ENCODE peak calls at places on chromosomes 16 and 17, in eight cellular contexts. W is Peyer's patch, M is H1, L is heart left ventricle, Y is stomach, F is endothelial cell of umbilical vein, G is body of pancreas, E is breast epithelium. N is an unnamed sample. For H3K4me1, the result is how much of the 10 kb centered on the place peaks cover.

GRCh38 chr17:45363498-45363897 is 46.7 kb upstream of the MAP3K14 start:
- DNase-seq in W (no peak), M (no peak), L (no peak), Y (no peak), F (no peak), G (no peak), E (peak), N (no peak)

GRCh38 chr16:68985855-68986254 is 119.6 kb upstream of the HAS3 start:
- DNase-seq in W (no peak), M (no peak), L (no peak), Y (no peak), F (no peak), G (no peak), E (no peak), N (no peak)

GRCh38 chr17:50111687-50112655 is 16.8 kb downstream of the PDK2 start:
- DNase-seq in W (peak), M (peak), L (peak), Y (peak), F (no peak), G (peak), E (no peak), N (no peak)

GRCh38 chr17:2111691-2112090 is 56.8 kb downstream of the HIC1 start:
- DNase-seq in W (no peak), M (no peak), L (no peak), Y (peak), F (no peak), G (no peak), E (no peak), N (peak)

GRCh38 chr17:74373838-74374606 is 6.7 kb downstream of the GPR142 start:
- DNase-seq in W (peak), M (no peak), L (no peak), Y (peak), F (no peak), G (peak), E (no peak), N (no peak)

GRCh38 chr16:53502331-53503269 is at the start of gene AKTIP:
- DNase-seq in W (peak), M (peak), L (peak), Y (peak), F (peak), G (peak), E (peak), N (peak)

GRCh38 chr16:65463652-65464260 is 341.9 kb upstream of the CDH11 start:
- DNase-seq in W (no peak), M (no peak), L (no peak), Y (no peak), F (no peak), G (no peak), E (no peak), N (no peak)

GRCh38 chr17:62614142-62614541 is 13.3 kb upstream of the MRC2 start:
- DNase-seq in W (no peak), M (no peak), L (no peak), Y (no peak), F (no peak), G (no peak), E (no peak), N (no peak)

GRCh38 chr17:19739241-19740201 is 8.6 kb downstream of the ALDH3A1 start:
- DNase-seq in W (no peak), M (no peak), L (no peak), Y (no peak), F (no peak), G (no peak), E (no peak), N (no peak)

GRCh38 chr17:34675605-34676004 is 96.2 kb downstream of the TMEM132E start:
- DNase-seq in W (no peak), M (no peak), L (no peak), Y (no peak), F (no peak), G (no peak), E (no peak), N (no peak)

GRCh38 chr16:57757326-57757786 is 21.8 kb downstream of the KATNB1 start:
- DNase-seq in W (peak), M (peak), L (peak), Y (peak), F (peak), G (peak), E (peak), N (peak)

GRCh38 chr17:77821114-77821513 is 137.4 kb upstream of the TNRC6C start:
- DNase-seq in W (peak), M (no peak), L (no peak), Y (no peak), F (no peak), G (no peak), E (no peak), N (no peak)

GRCh38 chr17:17109896-17110295 is 67.6 kb downstream of the MPRIP start:
- DNase-seq in W (peak), M (no peak), L (no peak), Y (peak), F (no peak), G (no peak), E (no peak), N (no peak)

GRCh38 chr16:89658221-89658879 is 714 bp downstream of the SPATA33 start:
- DNase-seq in W (no peak), M (no peak), L (no peak), Y (peak), F (no peak), G (no peak), E (no peak), N (no peak)

DNA sequence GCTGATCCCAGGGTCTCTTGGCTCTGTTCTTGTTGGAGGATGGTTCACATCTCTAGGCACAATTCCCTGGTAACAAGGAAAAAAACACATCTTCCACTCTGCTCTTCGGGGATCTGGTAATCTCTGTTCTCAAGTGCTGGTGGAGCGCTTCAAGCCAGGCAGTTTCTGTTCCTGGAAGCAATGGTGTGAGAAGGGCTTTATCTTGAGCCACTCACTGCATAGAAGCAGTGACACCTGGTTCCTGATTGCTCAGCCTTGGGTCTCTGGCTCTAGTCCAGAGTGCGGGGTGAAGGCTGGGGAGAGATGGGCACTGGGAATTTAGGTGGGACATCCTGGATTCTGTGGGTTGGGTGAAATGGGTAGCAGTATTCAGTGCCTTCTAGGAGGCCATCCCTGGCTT is 14.1 kb downstream of the AKAP1 start:
- DNase-seq in W (no peak), M (no peak), L (no peak), Y (no peak), F (no peak), G (no peak), E (no peak), N (no peak)
- H3K4me1 ChIP-seq in W (half or more), M (under half), L (half or more), Y (under half), F (under half), G (under half), E (under half), N (under half)

GRCh38 chr16:49766280-49766679 is 89.6 kb downstream of the ZNF423 start:
- DNase-seq in W (no peak), M (no peak), L (no peak), Y (no peak), F (no peak), G (no peak), E (no peak), N (no peak)
- H3K4me3 ChIP-seq in W (no peak), M (no peak), L (no peak), Y (no peak), F (no peak), G (no peak), E (no peak), N (no peak)

GRCh38 chr16:85612801-85613608 is at the start of gene GSE1:
- DNase-seq in W (peak), M (peak), L (peak), Y (peak), F (peak), G (peak), E (peak), N (peak)
- TF ChIP-seq POLR2A in W (peak), M (no peak), L (no peak), Y (no peak), F (no peak), G (peak), E (peak), N (peak)

GRCh38 chr17:63930951-63931575 is 1.1 kb downstream of the CD79B start:
- DNase-seq in W (peak), M (peak), L (peak), Y (peak), F (no peak), G (peak), E (no peak), N (no peak)
- H3K4me1 ChIP-seq in W (under half), M (under half), L (under half), Y (under half), F (under half), G (under half), E (under half), N (under half)

GRCh38 chr16:2086136-2086742 is 38.5 kb downstream of the TSC2 start:
- DNase-seq in W (no peak), M (no peak), L (no peak), Y (peak), F (no peak), G (no peak), E (no peak), N (peak)
- H3K4me3 ChIP-seq in W (no peak), M (no peak), L (no peak), Y (no peak), F (no peak), G (no peak), E (no peak), N (no peak)

GRCh38 chr16:1746693-1747195 is 24.6 kb downstream of the NME3 start:
- DNase-seq in W (no peak), M (no peak), L (no peak), Y (no peak), F (no peak), G (no peak), E (no peak), N (no peak)

GRCh38 chr16:1747934-1748333 is 23.4 kb downstream of the NME3 start:
- DNase-seq in W (no peak), M (no peak), L (no peak), Y (no peak), F (no peak), G (no peak), E (no peak), N (no peak)

GRCh38 chr16:1751946-1752345 is 19.4 kb downstream of the NME3 start:
- DNase-seq in W (no peak), M (no peak), L (no peak), Y (no peak), F (no peak), G (no peak), E (no peak), N (no peak)

GRCh38 chr16:1745900-1746692 is 25.2 kb downstream of the NME3 start:
- DNase-seq in W (no peak), M (no peak), L (no peak), Y (no peak), F (no peak), G (no peak), E (no peak), N (no peak)

GRCh38 chr16:1749152-1750117 is 21.9 kb downstream of the NME3 start:
- DNase-seq in W (no peak), M (no peak), L (no peak), Y (no peak), F (no peak), G (no peak), E (no peak), N (no peak)
- TF ChIP-seq POLR2A in W (no peak), M (no peak), L (no peak), Y (no peak), F (no peak), G (no peak), E (no peak), N (no peak)